ENCODE peak calls at places on chromosomes 4 and X, in ten cellular contexts. R, A, H, N, C, U, O, K, B and Y are unnamed samples.

GRCh38 chr4:139011220-139011950 is 4.2 kb upstream of the NOCT start:
- DNase-seq in R (no peak), A (no peak), H (no peak), N (no peak), C (no peak), U (peak), O (no peak), K (no peak), B (no peak), Y (no peak)

GRCh38 chr4:5211274-5211852 is 160.1 kb downstream of the STK32B start:
- DNase-seq in R (no peak), A (no peak), H (no peak), N (no peak), C (no peak), U (no peak), O (no peak), K (no peak), B (no peak), Y (no peak)

GRCh38 chr4:52892880-52893279 is 30.8 kb downstream of the RASL11B start:
- DNase-seq in R (no peak), A (no peak), H (no peak), N (no peak), C (no peak), U (no peak), O (no peak), K (no peak), B (no peak), Y (no peak)

GRCh38 chr4:105951198-105951597 is 55.9 kb downstream of the NPNT start:
- DNase-seq in R (no peak), A (no peak), H (no peak), N (no peak), C (no peak), U (no peak), O (no peak), K (no peak), B (no peak), Y (no peak)

GRCh38 chr4:170139764-170140163 is 50.0 kb upstream of the AADAT start:
- DNase-seq in R (no peak), A (no peak), H (no peak), N (no peak), C (no peak), U (no peak), O (no peak), K (no peak), B (no peak), Y (no peak)

GRCh38 chrX:12894074-12894691 is 12.2 kb upstream of the TLR8 start:
- DNase-seq in R (no peak), A (peak), H (no peak), N (no peak), C (peak), U (peak), O (peak), K (peak), B (peak), Y (peak)

GRCh38 chrX:18676050-18676449 is 4.1 kb upstream of the RS1 start:
- DNase-seq in R (no peak), A (no peak), H (no peak), N (no peak), C (no peak), U (no peak), O (no peak), K (no peak), B (no peak), Y (no peak)

GRCh38 chr4:1009647-1010521 is 1.5 kb upstream of the FGFRL1 start:
- DNase-seq in R (peak), A (no peak), H (peak), N (peak), C (peak), U (peak), O (peak), K (peak), B (peak), Y (peak)

GRCh38 chr4:30208731-30209435 is 511.3 kb upstream of the PCDH7 start:
- DNase-seq in R (no peak), A (no peak), H (no peak), N (no peak), C (no peak), U (no peak), O (no peak), K (no peak), B (no peak), Y (no peak)

GRCh38 chrX:22922961-22923360 is 76.8 kb upstream of the DDX53 start:
- DNase-seq in R (no peak), A (no peak), H (no peak), N (no peak), C (no peak), U (no peak), O (no peak), K (no peak), B (peak), Y (no peak)

GRCh38 chrX:39725928-39726619 is 371.7 kb downstream of the BCOR start:
- DNase-seq in R (no peak), A (no peak), H (no peak), N (no peak), C (no peak), U (no peak), O (no peak), K (no peak), B (peak), Y (no peak)

GRCh38 chr4:89258506-89258905 is 49.1 kb downstream of the GPRIN3 start:
- DNase-seq in R (no peak), A (no peak), H (no peak), N (no peak), C (no peak), U (no peak), O (no peak), K (no peak), B (no peak), Y (no peak)

GRCh38 chr4:8560265-8561047 is 19.7 kb upstream of the GPR78 start:
- DNase-seq in R (no peak), A (no peak), H (peak), N (no peak), C (no peak), U (no peak), O (no peak), K (no peak), B (no peak), Y (no peak)

GRCh38 chr4:89829470-89830138 is 7.4 kb downstream of the SNCA start:
- DNase-seq in R (peak), A (no peak), H (no peak), N (no peak), C (peak), U (no peak), O (peak), K (no peak), B (no peak), Y (peak)

GRCh38 chr4:185219551-185220344 is 10.3 kb downstream of the SNX25 start:
- DNase-seq in R (no peak), A (no peak), H (no peak), N (no peak), C (peak), U (peak), O (no peak), K (no peak), B (peak), Y (no peak)

GRCh38 chr4:103718993-103719319 is 829 bp downstream of the TACR3 start:
- DNase-seq in R (no peak), A (no peak), H (no peak), N (no peak), C (no peak), U (no peak), O (no peak), K (no peak), B (no peak), Y (no peak)

GRCh38 chr4:8225704-8226443 is 26.8 kb downstream of the SH3TC1 start:
- DNase-seq in R (no peak), A (no peak), H (no peak), N (no peak), C (no peak), U (no peak), O (no peak), K (no peak), B (no peak), Y (no peak)

GRCh38 chr4:124854968-124855367 is 142.4 kb upstream of the ANKRD50 start:
- DNase-seq in R (no peak), A (no peak), H (no peak), N (no peak), C (no peak), U (no peak), O (no peak), K (no peak), B (no peak), Y (no peak)

GRCh38 chrX:34379891-34380290 is 247.8 kb upstream of the FAM47A start:
- DNase-seq in R (no peak), A (no peak), H (no peak), N (no peak), C (no peak), U (no peak), O (no peak), K (no peak), B (no peak), Y (no peak)

GRCh38 chr4:186765138-186765537 is 41.5 kb upstream of the FAT1 start:
- DNase-seq in R (no peak), A (peak), H (peak), N (no peak), C (no peak), U (peak), O (no peak), K (no peak), B (no peak), Y (no peak)

GRCh38 chr4:61795998-61796397 is 595.9 kb downstream of the ADGRL3 start:
- DNase-seq in R (no peak), A (no peak), H (no peak), N (no peak), C (no peak), U (no peak), O (no peak), K (no peak), B (no peak), Y (no peak)

GRCh38 chr4:26425953-26426352 is 64.3 kb downstream of the CCKAR start:
- DNase-seq in R (no peak), A (no peak), H (no peak), N (no peak), C (no peak), U (no peak), O (no peak), K (no peak), B (no peak), Y (no peak)

GRCh38 chrX:48715876-48716502 is 19.5 kb downstream of the SUV39H1 start:
- DNase-seq in R (no peak), A (no peak), H (no peak), N (no peak), C (no peak), U (no peak), O (no peak), K (no peak), B (no peak), Y (no peak)

GRCh38 chr4:38020386-38020785 is 60.2 kb downstream of the PTTG2 start:
- DNase-seq in R (no peak), A (no peak), H (no peak), N (no peak), C (no peak), U (no peak), O (no peak), K (no peak), B (peak), Y (no peak)